ENCODE peak calls at places on chromosomes 6 and 20, in eight cellular contexts. Z is PC-3, P is ascending aorta, Q is upper lobe of left lung, N is stomach, D is tibial artery, I is left lung, C is fibroblast of lung. E is an unnamed sample.

GRCh38 chr6:30683137-30683979 is 3.1 kb downstream of the PPP1R18 start:
- DNase-seq in Z (no peak), P (no peak), Q (no peak), N (no peak), D (no peak), I (no peak), C (no peak), E (no peak)

GRCh38 chr6:21479140-21479539 is 114.4 kb upstream of the SOX4 start:
- DNase-seq in Z (peak; percentile 32), P (no peak), Q (no peak), N (no peak), D (no peak), I (no peak), C (peak; percentile 57), E (no peak)

GRCh38 chr6:132499757-132500156 is 13.2 kb downstream of the STX7 start:
- DNase-seq in Z (no peak), P (no peak), Q (no peak), N (no peak), D (no peak), I (no peak), C (no peak), E (no peak)

GRCh38 chr6:14499804-14500203 is 382.2 kb downstream of the CD83 start:
- DNase-seq in Z (peak; percentile 79), P (no peak), Q (no peak), N (no peak), D (no peak), I (no peak), C (peak; percentile 91), E (no peak)

GRCh38 chr6:144064402-144064830 is 31.0 kb downstream of the SF3B5 start:
- DNase-seq in Z (no peak), P (no peak), Q (peak; percentile 90), N (peak; percentile 34), D (peak; percentile 67), I (peak; percentile 58), C (no peak), E (peak; percentile 49)

GRCh38 chr20:63244468-63244867 is 8.8 kb downstream of the BIRC7 start:
- DNase-seq in Z (no peak), P (no peak), Q (peak; percentile 71), N (no peak), D (no peak), I (no peak), C (no peak), E (no peak)

GRCh38 chr6:93418448-93419303 is 683 bp downstream of the EPHA7 start:
- DNase-seq in Z (peak; percentile 13), P (no peak), Q (peak; percentile 87), N (no peak), D (peak; percentile 60), I (no peak), C (peak; percentile 51), E (peak; percentile 3)

GRCh38 chr20:23692725-23693124 is 3.9 kb upstream of the CST4 start:
- DNase-seq in Z (no peak), P (no peak), Q (no peak), N (no peak), D (no peak), I (no peak), C (no peak), E (no peak)

GRCh38 chr6:132728616-132729015 is 14.8 kb upstream of the VNN1 start:
- DNase-seq in Z (peak; percentile 3), P (no peak), Q (no peak), N (no peak), D (no peak), I (no peak), C (no peak), E (no peak)

GRCh38 chr6:122717350-122717749 is 62.2 kb upstream of the FABP7 start:
- DNase-seq in Z (no peak), P (no peak), Q (no peak), N (no peak), D (no peak), I (no peak), C (peak; percentile 89), E (no peak)

GRCh38 chr6:74347161-74347560 is 651.2 kb downstream of the CD109 start:
- DNase-seq in Z (no peak), P (no peak), Q (no peak), N (no peak), D (no peak), I (no peak), C (no peak), E (no peak)

GRCh38 chr6:17897681-17898080 is 89.8 kb downstream of the KIF13A start:
- DNase-seq in Z (no peak), P (no peak), Q (no peak), N (no peak), D (no peak), I (no peak), C (no peak), E (no peak)

GRCh38 chr20:23880426-23880825 is 878 bp upstream of the CST5 start:
- DNase-seq in Z (no peak), P (no peak), Q (no peak), N (no peak), D (no peak), I (no peak), C (no peak), E (no peak)

GRCh38 chr6:125792680-125793079 is 1.9 kb downstream of the NCOA7 start:
- DNase-seq in Z (no peak), P (no peak), Q (no peak), N (no peak), D (no peak), I (no peak), C (peak; percentile 43), E (no peak)

GRCh38 chr20:58781138-58781537 is 69.6 kb downstream of the GNAS-AS1 start:
- DNase-seq in Z (no peak), P (no peak), Q (no peak), N (no peak), D (no peak), I (no peak), C (no peak), E (no peak)

GRCh38 chr6:87929843-87930288 is 117.8 kb upstream of the SPACA1 start:
- DNase-seq in Z (peak; percentile 75), P (peak; percentile 37), Q (no peak), N (peak; percentile 77), D (peak; percentile 92), I (peak; percentile 78), C (peak; percentile 74), E (peak; percentile 56)

GRCh38 chr6:81938991-81939773 is 186.7 kb upstream of the TENT5A start:
- DNase-seq in Z (peak; percentile 76), P (no peak), Q (no peak), N (no peak), D (no peak), I (no peak), C (peak; percentile 94), E (no peak)

DNA sequence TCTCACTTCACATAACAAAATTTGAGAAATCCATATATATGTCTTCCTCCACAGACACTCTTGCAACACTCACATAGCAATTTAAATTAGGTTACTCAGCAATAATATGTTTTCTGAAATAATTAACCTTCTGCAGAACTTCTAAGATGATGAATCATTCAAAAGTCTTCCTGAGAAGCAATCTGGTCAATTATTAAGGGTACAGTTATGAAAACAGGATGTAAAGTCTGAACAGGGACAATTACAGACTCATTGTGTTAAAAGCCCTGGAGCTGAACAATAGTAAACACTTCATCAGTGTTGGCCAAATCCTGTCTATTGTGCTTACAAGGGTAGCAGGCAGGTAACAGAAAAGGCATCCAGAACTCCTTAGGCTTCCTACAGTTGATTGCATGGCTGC is 75.4 kb downstream of the FILIP1 start:
- DNase-seq in Z (peak; percentile 16), P (no peak), Q (no peak), N (no peak), D (no peak), I (no peak), C (peak; percentile 52), E (no peak)
- H3K4me1 ChIP-seq in Z (peaks cover 21% of the 10 kb centered on the region), P (peaks cover 47% of the 10 kb centered on the region), Q (peaks cover 21% of the 10 kb centered on the region), N (peaks cover 15% of the 10 kb centered on the region), D (peaks cover 42% of the 10 kb centered on the region), I (peaks cover 3% of the 10 kb centered on the region), C (peaks cover 9% of the 10 kb centered on the region), E (peaks cover 9% of the 10 kb centered on the region)

GRCh38 chr6:166488081-166488685 is 98.3 kb downstream of the RAMACL start:
- DNase-seq in Z (no peak), P (peak; percentile 36), Q (no peak), N (peak; percentile 46), D (peak; percentile 73), I (peak; percentile 70), C (no peak), E (no peak)

GRCh38 chr6:166490671-166491500 is 95.6 kb downstream of the RAMACL start:
- DNase-seq in Z (no peak), P (no peak), Q (no peak), N (no peak), D (peak; percentile 29), I (no peak), C (peak; percentile 88), E (no peak)

GRCh38 chr6:166489301-166490155 is 97.0 kb downstream of the RAMACL start:
- DNase-seq in Z (no peak), P (no peak), Q (no peak), N (no peak), D (peak; percentile 60), I (no peak), C (no peak), E (no peak)

GRCh38 chr6:166487148-166487547 is 99.3 kb downstream of the RAMACL start:
- DNase-seq in Z (no peak), P (no peak), Q (no peak), N (no peak), D (peak; percentile 27), I (no peak), C (no peak), E (no peak)

DNA sequence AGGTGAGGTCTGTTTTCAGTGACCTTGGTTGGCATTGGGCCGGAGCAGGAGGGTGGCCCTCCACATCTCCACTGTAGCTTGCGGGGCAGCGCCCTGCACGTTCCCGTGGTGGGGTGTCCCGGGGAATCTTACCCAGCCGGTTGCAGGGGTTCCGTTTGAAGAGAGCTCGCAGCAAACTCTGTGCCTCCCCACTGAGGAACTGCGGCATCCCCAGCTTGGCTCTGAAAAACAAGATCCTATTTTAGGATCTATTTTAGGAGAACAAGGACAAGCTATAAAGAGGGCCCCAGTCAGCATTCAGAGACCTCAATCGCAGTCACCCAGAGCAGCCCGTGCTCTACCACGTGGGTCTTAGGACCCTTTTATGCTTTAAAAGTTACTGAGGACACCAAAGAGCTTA is 97.8 kb downstream of the RAMACL start:
- DNase-seq in Z (no peak), P (no peak), Q (no peak), N (no peak), D (peak; percentile 60), I (no peak), C (no peak), E (no peak)
- H3K4me3 ChIP-seq in Z (no peak overlapping the region), P (no peak overlapping the region), Q (no peak overlapping the region), N (no peak overlapping the region), D (no peak overlapping the region), I (no peak overlapping the region), C (no peak overlapping the region), E (no peak overlapping the region)

DNA sequence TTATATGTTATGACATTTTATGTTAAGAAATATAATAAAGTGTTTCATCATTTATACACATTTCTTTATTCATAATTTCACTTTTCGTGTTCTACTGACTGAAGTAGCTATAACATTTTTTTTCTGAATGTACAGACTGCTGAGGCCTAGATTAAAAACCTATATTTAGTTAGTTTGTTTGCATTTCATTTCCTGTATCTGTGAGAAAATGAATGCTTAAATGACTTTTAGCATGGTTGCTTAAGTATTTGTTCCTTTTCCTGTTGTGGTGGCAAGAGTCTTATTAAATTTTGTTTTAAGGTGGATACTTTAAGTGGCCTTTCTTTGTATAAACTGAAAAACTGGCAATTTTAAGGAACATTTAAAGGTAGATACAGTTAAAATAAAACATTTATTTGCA is 779.7 kb upstream of the MAN1A1 start:
- DNase-seq in Z (no peak), P (no peak), Q (no peak), N (no peak), D (no peak), I (no peak), C (no peak), E (no peak)
- TF ChIP-seq CTCF in Z (no peak), P (no peak), Q (no peak), N (no peak), D (no peak), I (no peak), C (no peak), E (no peak)

GRCh38 chr6:157908369-157909281 is 73.0 kb upstream of the SYNJ2 start:
- DNase-seq in Z (no peak), P (no peak), Q (no peak), N (no peak), D (no peak), I (no peak), C (no peak), E (no peak)
- H3K4me1 ChIP-seq in Z (no peaks in the 10 kb centered on the region), P (peaks cover 13% of the 10 kb centered on the region), Q (no peaks in the 10 kb centered on the region), N (peaks cover 29% of the 10 kb centered on the region), D (peaks cover 9% of the 10 kb centered on the region), I (no peaks in the 10 kb centered on the region), C (peaks cover 3% of the 10 kb centered on the region), E (no peaks in the 10 kb centered on the region)

E was measured in pancreas.